ENCODE peak calls at places on chromosomes 1 and 21, in four cellular contexts. P is left lung, D is neuronal stem cell, K is breast epithelium. C is an unnamed sample. For H3K27me3, the result is how much of the 10 kb centered on the place peaks cover.

GRCh38 chr1:6358757-6359567 is 34.6 kb downstream of the ACOT7 start:
- DNase-seq in P (no peak), D (no peak), K (no peak), C (peak)

GRCh38 chr21:44706706-44707615 is 4.4 kb downstream of the TSPEAR start:
- DNase-seq in P (peak), D (no peak), K (no peak), C (no peak)

GRCh38 chr1:15475737-15476314 is at the start of gene CELA2B:
- DNase-seq in P (no peak), D (no peak), K (no peak), C (no peak)

GRCh38 chr21:35333831-35334593 is 284.9 kb upstream of the RUNX1 start:
- DNase-seq in P (no peak), D (no peak), K (no peak), C (no peak)

GRCh38 chr1:1013105-1013921 is at the start of gene ISG15:
- DNase-seq in P (peak), D (no peak), K (peak), C (peak)

GRCh38 chr1:200866521-200866920 is 6.3 kb upstream of the GPR25 start:
- DNase-seq in P (no peak), D (no peak), K (no peak), C (no peak)

GRCh38 chr1:74193908-74194307 is 4.1 kb downstream of the LRRIQ3 start:
- DNase-seq in P (no peak), D (no peak), K (no peak), C (peak)

GRCh38 chr1:227886993-227887696 is 60.6 kb downstream of the WNT9A start:
- DNase-seq in P (peak), D (peak), K (no peak), C (peak)

GRCh38 chr1:21175670-21176581 is 771 bp downstream of the EIF4G3 start:
- DNase-seq in P (peak), D (peak), K (no peak), C (no peak)

GRCh38 chr21:37555672-37556261 is 189.2 kb downstream of the DYRK1A start:
- DNase-seq in P (no peak), D (no peak), K (no peak), C (no peak)

GRCh38 chr1:165616054-165616612 is 14.9 kb upstream of the MGST3 start:
- DNase-seq in P (no peak), D (no peak), K (no peak), C (no peak)

GRCh38 chr21:31912501-31912900 is 39.7 kb downstream of the HUNK start:
- DNase-seq in P (no peak), D (no peak), K (no peak), C (no peak)

GRCh38 chr1:100584761-100585745 is 47.1 kb downstream of the GPR88 start:
- DNase-seq in P (no peak), D (no peak), K (no peak), C (no peak)

GRCh38 chr1:212234431-212235298 is 50.5 kb upstream of the PPP2R5A start:
- DNase-seq in P (no peak), D (no peak), K (peak), C (peak)

GRCh38 chr1:40450491-40451237 is 388 bp downstream of the ZFP69B start:
- DNase-seq in P (no peak), D (no peak), K (no peak), C (peak)

GRCh38 chr1:110176299-110176956 is 26.1 kb downstream of the SLC6A17 start:
- DNase-seq in P (no peak), D (no peak), K (no peak), C (no peak)

GRCh38 chr1:98143403-98143802 is 222.6 kb upstream of the DPYD start:
- DNase-seq in P (no peak), D (no peak), K (no peak), C (no peak)

GRCh38 chr1:27044613-27045091 is 32.0 kb upstream of the TENT5B start:
- DNase-seq in P (peak), D (peak), K (peak), C (peak)

GRCh38 chr1:232718928-232719927 is 86.0 kb upstream of the MAP10 start:
- DNase-seq in P (no peak), D (no peak), K (no peak), C (no peak)

GRCh38 chr1:87523466-87523865 is 194.8 kb downstream of the LMO4 start:
- DNase-seq in P (no peak), D (no peak), K (no peak), C (no peak)

GRCh38 chr21:34613679-34614442 is 1.1 kb downstream of the RCAN1 start:
- DNase-seq in P (no peak), D (no peak), K (no peak), C (no peak)

GRCh38 chr1:29315876-29316275 is 79.6 kb downstream of the PTPRU start:
- DNase-seq in P (peak), D (no peak), K (no peak), C (no peak)

GRCh38 chr1:190170321-190170720 is 307.3 kb downstream of the BRINP3 start:
- DNase-seq in P (no peak), D (no peak), K (no peak), C (no peak)

GRCh38 chr1:228756457-228756856 is 21.2 kb downstream of the RHOU start:
- DNase-seq in P (no peak), D (no peak), K (no peak), C (no peak)

GRCh38 chr1:205421728-205422127 is at the start of gene LEMD1:
- DNase-seq in P (no peak), D (no peak), K (no peak), C (no peak)

GRCh38 chr1:205420938-205421337 is 918 bp downstream of the LEMD1 start:
- DNase-seq in P (no peak), D (no peak), K (no peak), C (no peak)

GRCh38 chr1:205417884-205418283 is 4.0 kb downstream of the LEMD1 start:
- DNase-seq in P (no peak), D (no peak), K (no peak), C (no peak)

GRCh38 chr1:205410581-205411298 is 11.1 kb downstream of the LEMD1 start:
- DNase-seq in P (no peak), D (no peak), K (no peak), C (no peak)

GRCh38 chr1:205416326-205416725 is 5.5 kb downstream of the LEMD1 start:
- DNase-seq in P (no peak), D (no peak), K (no peak), C (no peak)
- H3K27me3 ChIP-seq in P (under half), D (under half), K (under half), C (half or more)

GRCh38 chr1:58657082-58657481 is 42.8 kb downstream of the MYSM1 start:
- DNase-seq in P (no peak), D (no peak), K (no peak), C (no peak)
- H3K27me3 ChIP-seq in P (under half), D (under half), K (under half), C (under half)

GRCh38 chr1:18110598-18110939 is 3.0 kb downstream of the IGSF21 start:
- DNase-seq in P (no peak), D (no peak), K (no peak), C (no peak)
- H3K27me3 ChIP-seq in P (half or more), D (under half), K (under half), C (half or more)

GRCh38 chr1:225842788-225843425 is 33.0 kb downstream of the EPHX1 start:
- DNase-seq in P (no peak), D (no peak), K (no peak), C (no peak)

GRCh38 chr1:225840223-225840610 is 30.3 kb downstream of the EPHX1 start:
- DNase-seq in P (peak), D (no peak), K (no peak), C (no peak)

GRCh38 chr1:225838793-225839192 is 28.9 kb downstream of the EPHX1 start:
- DNase-seq in P (peak), D (no peak), K (no peak), C (no peak)

GRCh38 chr1:225842074-225842473 is 32.1 kb downstream of the EPHX1 start:
- DNase-seq in P (peak), D (no peak), K (no peak), C (no peak)

DNA sequence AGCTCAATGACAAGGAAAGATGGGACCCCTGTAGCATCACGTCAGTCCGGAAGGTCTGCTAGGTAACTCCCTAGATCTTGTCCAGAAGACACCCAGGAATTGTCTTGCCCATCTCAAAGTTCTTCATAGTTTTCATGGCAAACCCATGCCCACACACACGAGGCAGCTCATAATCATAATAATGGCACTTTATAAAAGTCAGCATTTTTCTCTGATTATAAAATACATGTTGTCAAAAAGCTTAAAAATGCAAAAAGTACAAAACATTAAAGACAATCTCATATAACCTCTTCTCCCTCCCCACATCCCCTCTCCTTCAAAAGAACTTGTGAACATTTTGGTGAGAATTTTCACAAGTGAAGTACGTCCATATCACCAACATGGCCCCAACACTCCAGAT is 30.8 kb downstream of the EPHX1 start:
- DNase-seq in P (no peak), D (no peak), K (no peak), C (no peak)
- H3K27me3 ChIP-seq in P (under half), D (under half), K (under half), C (under half)